ENCODE peak calls at places on chromosomes 13 and 19, in four cellular contexts. D, F, W and L are unnamed samples.

GRCh38 chr19:5609881-5610280 is 12.7 kb downstream of the SAFB2 start:
- DNase-seq in D (no peak), F (no peak), W (no peak), L (no peak)

GRCh38 chr13:70253411-70253810 is 145.2 kb upstream of the KLHL1 start:
- DNase-seq in D (no peak), F (no peak), W (no peak), L (no peak)

GRCh38 chr13:51004918-51005460 is 95.4 kb downstream of the RNASEH2B start:
- DNase-seq in D (no peak), F (no peak), W (no peak), L (no peak)

GRCh38 chr13:27338816-27339215 is 68.2 kb downstream of the RASL11A start:
- DNase-seq in D (no peak), F (peak), W (no peak), L (no peak)

GRCh38 chr19:35194022-35194984 is 34.2 kb downstream of the FAM187B start:
- DNase-seq in D (no peak), F (no peak), W (peak), L (peak)

GRCh38 chr13:73741111-73741510 is 393.1 kb downstream of the KLF12 start:
- DNase-seq in D (no peak), F (no peak), W (no peak), L (peak)

GRCh38 chr19:56748443-56748842 is 76.9 kb upstream of the ZNF835 start:
- DNase-seq in D (no peak), F (peak), W (no peak), L (peak)

GRCh38 chr19:33175156-33175782 is 18.9 kb upstream of the LRP3 start:
- DNase-seq in D (no peak), F (no peak), W (no peak), L (no peak)

GRCh38 chr19:52585604-52586003 is 15.5 kb downstream of the ZNF701 start:
- DNase-seq in D (no peak), F (no peak), W (no peak), L (no peak)

GRCh38 chr19:41029524-41030432 is 38.7 kb downstream of the CYP2B6 start:
- DNase-seq in D (no peak), F (no peak), W (no peak), L (no peak)

GRCh38 chr19:33157906-33158305 is 26.0 kb downstream of the WDR88 start:
- DNase-seq in D (no peak), F (no peak), W (no peak), L (no peak)

GRCh38 chr19:40225440-40226305 is 816 bp downstream of the CCNP start:
- DNase-seq in D (no peak), F (no peak), W (no peak), L (peak)

GRCh38 chr19:1079566-1080111 is 12.7 kb downstream of the ARHGAP45 start:
- DNase-seq in D (peak), F (no peak), W (peak), L (no peak)

GRCh38 chr13:95099541-95099940 is 201.7 kb downstream of the ABCC4 start:
- DNase-seq in D (no peak), F (peak), W (no peak), L (peak)

GRCh38 chr19:47573076-47574026 is at the start of gene ZNF541:
- DNase-seq in D (peak), F (no peak), W (peak), L (peak)

GRCh38 chr19:2239771-2240770 is 3.4 kb downstream of the SF3A2 start:
- DNase-seq in D (peak), F (no peak), W (no peak), L (peak)

GRCh38 chr19:12784871-12785430 is 6.3 kb upstream of the JUNB start:
- DNase-seq in D (no peak), F (peak), W (no peak), L (no peak)

GRCh38 chr19:53671621-53672111 is 39.9 kb downstream of the DPRX start:
- DNase-seq in D (no peak), F (no peak), W (no peak), L (no peak)

GRCh38 chr13:40617801-40618356 is 48.6 kb downstream of the FOXO1 start:
- DNase-seq in D (no peak), F (no peak), W (no peak), L (no peak)

GRCh38 chr19:11387154-11388034 is 3.3 kb upstream of the EPOR start:
- DNase-seq in D (no peak), F (no peak), W (no peak), L (no peak)

GRCh38 chr13:49367640-49368431 is 76.0 kb downstream of the CAB39L start:
- DNase-seq in D (no peak), F (no peak), W (no peak), L (no peak)

GRCh38 chr19:17481986-17482385 is 11.7 kb downstream of the SLC27A1 start:
- DNase-seq in D (no peak), F (no peak), W (no peak), L (no peak)

GRCh38 chr19:7018828-7019227 is 2.4 kb downstream of the MBD3L2B start:
- DNase-seq in D (no peak), F (no peak), W (no peak), L (no peak)

GRCh38 chr13:32314271-32314967 is 744 bp downstream of the ZAR1L start:
- DNase-seq in D (no peak), F (no peak), W (peak), L (no peak)

GRCh38 chr13:68027311-68027710 is 797.2 kb upstream of the PCDH9 start:
- DNase-seq in D (no peak), F (no peak), W (no peak), L (no peak)

GRCh38 chr19:50002386-50002960 is 22.7 kb downstream of the VRK3 start:
- DNase-seq in D (no peak), F (no peak), W (no peak), L (no peak)

GRCh38 chr13:41075034-41075433 is 13.7 kb downstream of the WBP4 start:
- DNase-seq in D (peak), F (peak), W (no peak), L (peak)

GRCh38 chr19:43495082-43495481 is 9.5 kb downstream of the PHLDB3 start:
- DNase-seq in D (no peak), F (no peak), W (no peak), L (no peak)

GRCh38 chr13:75830842-75831241 is 194.7 kb downstream of the LMO7 start:
- DNase-seq in D (no peak), F (no peak), W (no peak), L (peak)

GRCh38 chr19:5966215-5966614 is 11.7 kb downstream of the RANBP3 start:
- DNase-seq in D (no peak), F (no peak), W (no peak), L (peak)

GRCh38 chr19:22118132-22118531 is 65.8 kb downstream of the ZNF257 start:
- DNase-seq in D (no peak), F (no peak), W (no peak), L (no peak)

DNA sequence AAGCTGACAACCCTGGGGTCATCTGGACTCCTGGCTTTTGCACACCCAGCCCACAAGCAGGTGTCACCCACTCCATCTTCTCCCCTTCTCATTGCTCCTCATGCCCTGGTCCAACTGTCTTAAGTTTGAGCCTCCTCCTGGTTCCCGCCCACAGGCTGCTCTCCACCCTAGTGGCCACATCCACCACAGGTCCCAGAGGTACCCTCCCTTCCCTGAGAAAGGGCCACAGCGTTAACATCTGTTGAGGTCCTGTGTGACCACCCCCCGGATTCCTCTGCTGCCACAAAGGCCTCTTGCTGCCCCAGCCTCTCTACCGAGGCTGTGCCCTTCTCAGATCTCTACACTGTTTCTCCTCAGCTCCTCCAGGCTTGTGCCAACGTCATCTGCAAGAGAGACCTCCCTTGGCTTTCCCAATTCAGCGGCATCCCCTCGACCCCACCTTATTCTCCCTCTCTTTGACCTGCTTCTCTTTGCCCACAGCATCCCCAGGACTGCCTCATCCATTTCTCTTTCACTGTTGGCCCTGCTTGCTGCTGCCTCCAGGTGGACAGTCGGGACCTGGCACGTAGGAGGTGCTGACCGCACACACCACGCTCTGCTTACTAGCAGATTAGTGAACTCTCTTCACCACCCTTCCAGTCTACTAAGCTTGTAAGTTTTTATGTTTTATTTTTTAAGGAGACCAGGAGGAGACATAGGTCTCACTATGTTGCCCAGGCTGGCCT is 33.3 kb downstream of the SUGP2 start:
- DNase-seq in D (no peak), F (peak), W (no peak), L (peak)
- TF ChIP-seq CTCF in D (no peak), F (no peak), W (no peak), L (peak)

DNA sequence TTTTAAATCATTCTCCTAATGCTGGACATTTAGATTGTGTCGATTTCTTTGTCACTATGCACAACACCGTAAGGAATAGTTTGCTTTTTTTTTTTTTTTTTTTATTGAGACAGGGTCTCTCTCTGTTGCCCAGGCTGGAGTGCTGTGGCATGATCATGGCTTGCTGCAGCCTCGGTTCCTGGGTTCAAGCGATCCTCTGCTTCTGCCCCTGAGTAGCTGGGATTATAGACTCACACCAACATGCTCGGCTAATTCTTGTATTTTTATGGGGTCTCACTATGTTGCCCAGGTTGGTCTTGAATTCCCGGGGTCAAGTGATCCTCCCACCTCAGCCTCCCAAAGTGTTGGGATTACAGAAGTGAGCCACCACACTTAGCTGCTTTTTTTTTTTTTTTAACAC is 86.5 kb downstream of the RYR1 start:
- DNase-seq in D (no peak), F (no peak), W (no peak), L (no peak)
- TF ChIP-seq CTCF in D (no peak), F (no peak), W (no peak), L (no peak)

GRCh38 chr13:78168981-78169380 is 250.3 kb upstream of the EDNRB start:
- DNase-seq in D (no peak), F (no peak), W (no peak), L (no peak)

GRCh38 chr13:78169386-78169785 is 250.8 kb upstream of the EDNRB start:
- DNase-seq in D (no peak), F (no peak), W (no peak), L (no peak)
- TF ChIP-seq CTCF in D (no peak), F (no peak), W (no peak), L (no peak)

GRCh38 chr13:28624707-28625432 is 34.1 kb upstream of the POMP start:
- DNase-seq in D (no peak), F (no peak), W (no peak), L (no peak)
- TF ChIP-seq CTCF in D (no peak), F (no peak), W (no peak), L (no peak)

DNA sequence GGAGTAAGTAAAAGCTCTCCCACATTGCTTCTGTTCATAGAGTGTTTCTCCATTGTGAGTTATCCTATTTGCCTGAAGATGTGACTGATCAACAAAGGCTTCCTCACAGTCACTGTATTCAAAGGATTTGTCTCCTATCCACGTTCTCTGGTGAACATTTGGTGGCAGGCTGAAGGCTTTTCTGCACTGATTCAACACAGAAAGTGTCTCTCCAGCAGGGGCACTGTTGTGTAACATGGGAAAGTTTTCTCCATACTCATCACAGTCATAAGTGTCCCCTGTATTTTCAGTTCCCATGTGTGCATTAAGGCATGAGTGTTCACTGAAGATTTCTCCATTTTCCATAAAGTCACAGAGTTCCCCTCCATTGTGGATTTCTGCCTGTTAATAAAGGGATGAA is 17.6 kb downstream of the ZNF121 start:
- DNase-seq in D (no peak), F (peak), W (no peak), L (no peak)
- TF ChIP-seq CTCF in D (no peak), F (no peak), W (no peak), L (no peak)